ENCODE peak calls at places on chromosomes 7 and 10, in nine cellular contexts. One of them, this sample, is unnamed.

GRCh38 chr10:101235766-101236165 is 6.5 kb upstream of the LBX1 start:
- DNase-seq in lower leg skin: no peak
- DNase-seq in CD8-positive, alpha-beta T cell: no peak
- DNase-seq in lung: no peak
- DNase-seq in pancreas: no peak
- DNase-seq in A549: no peak
- DNase-seq in PC-3: no peak
- DNase-seq in adrenal gland: no peak
- DNase-seq in gastrocnemius medialis: no peak
- DNase-seq in this sample: no peak

GRCh38 chr10:60955957-60956425 is 12.0 kb upstream of the RHOBTB1 start:
- DNase-seq in A549: peak
- DNase-seq in pancreas: no peak
- DNase-seq in gastrocnemius medialis: no peak
- DNase-seq in PC-3: peak
- DNase-seq in lower leg skin: no peak
- DNase-seq in CD8-positive, alpha-beta T cell: no peak
- DNase-seq in adrenal gland: no peak
- DNase-seq in lung: no peak
- DNase-seq in this sample: no peak

GRCh38 chr10:30970760-30971460 is 60.8 kb downstream of the ZNF438 start:
- DNase-seq in gastrocnemius medialis: peak
- DNase-seq in PC-3: no peak
- DNase-seq in CD8-positive, alpha-beta T cell: no peak
- DNase-seq in pancreas: no peak
- DNase-seq in lung: no peak
- DNase-seq in A549: no peak
- DNase-seq in lower leg skin: no peak
- DNase-seq in adrenal gland: no peak
- DNase-seq in this sample: no peak

GRCh38 chr7:134182078-134182477 is 54.9 kb downstream of the LRGUK start:
- DNase-seq in pancreas: no peak
- DNase-seq in gastrocnemius medialis: no peak
- DNase-seq in lung: no peak
- DNase-seq in lower leg skin: no peak
- DNase-seq in CD8-positive, alpha-beta T cell: no peak
- DNase-seq in A549: no peak
- DNase-seq in adrenal gland: no peak
- DNase-seq in PC-3: no peak
- DNase-seq in this sample: no peak

GRCh38 chr10:43049081-43049551 is 27.8 kb upstream of the RET start:
- DNase-seq in PC-3: no peak
- DNase-seq in lung: no peak
- DNase-seq in CD8-positive, alpha-beta T cell: no peak
- DNase-seq in pancreas: peak
- DNase-seq in gastrocnemius medialis: no peak
- DNase-seq in lower leg skin: peak
- DNase-seq in A549: no peak
- DNase-seq in adrenal gland: no peak
- DNase-seq in this sample: no peak

GRCh38 chr10:78972160-78972946 is 96.4 kb upstream of the ZMIZ1 start:
- DNase-seq in adrenal gland: peak
- DNase-seq in lung: peak
- DNase-seq in A549: peak
- DNase-seq in pancreas: peak
- DNase-seq in CD8-positive, alpha-beta T cell: no peak
- DNase-seq in gastrocnemius medialis: peak
- DNase-seq in PC-3: peak
- DNase-seq in lower leg skin: peak
- DNase-seq in this sample: no peak

GRCh38 chr7:50461695-50462094 is 11.5 kb upstream of the FIGNL1 start:
- DNase-seq in CD8-positive, alpha-beta T cell: no peak
- DNase-seq in pancreas: no peak
- DNase-seq in lung: no peak
- DNase-seq in adrenal gland: no peak
- DNase-seq in PC-3: no peak
- DNase-seq in lower leg skin: no peak
- DNase-seq in A549: no peak
- DNase-seq in gastrocnemius medialis: no peak
- DNase-seq in this sample: no peak

GRCh38 chr10:1025684-1026083 is at the start of gene IDI2:
- DNase-seq in adrenal gland: no peak
- DNase-seq in lung: no peak
- DNase-seq in CD8-positive, alpha-beta T cell: no peak
- DNase-seq in gastrocnemius medialis: no peak
- DNase-seq in lower leg skin: no peak
- DNase-seq in PC-3: no peak
- DNase-seq in pancreas: no peak
- DNase-seq in A549: no peak
- DNase-seq in this sample: no peak

GRCh38 chr7:30226593-30227268 is 57.7 kb upstream of the ZNRF2 start:
- DNase-seq in adrenal gland: no peak
- DNase-seq in PC-3: peak
- DNase-seq in A549: peak
- DNase-seq in lung: peak
- DNase-seq in lower leg skin: no peak
- DNase-seq in CD8-positive, alpha-beta T cell: no peak
- DNase-seq in pancreas: peak
- DNase-seq in gastrocnemius medialis: peak
- DNase-seq in this sample: no peak

GRCh38 chr7:139648941-139649425 is 125.5 kb downstream of the CLEC2L start:
- DNase-seq in A549: no peak
- DNase-seq in PC-3: no peak
- DNase-seq in CD8-positive, alpha-beta T cell: no peak
- DNase-seq in adrenal gland: no peak
- DNase-seq in lung: peak
- DNase-seq in gastrocnemius medialis: no peak
- DNase-seq in pancreas: no peak
- DNase-seq in lower leg skin: no peak
- DNase-seq in this sample: no peak

GRCh38 chr7:77696643-77697534 is 630 bp downstream of the RSBN1L start:
- DNase-seq in A549: peak
- DNase-seq in pancreas: peak
- DNase-seq in CD8-positive, alpha-beta T cell: peak
- DNase-seq in PC-3: peak
- DNase-seq in adrenal gland: peak
- DNase-seq in lung: peak
- DNase-seq in gastrocnemius medialis: peak
- DNase-seq in lower leg skin: peak
- DNase-seq in this sample: peak

GRCh38 chr10:96306516-96306915 is 2.3 kb downstream of the DNTT start:
- DNase-seq in lower leg skin: peak
- DNase-seq in adrenal gland: peak
- DNase-seq in PC-3: no peak
- DNase-seq in CD8-positive, alpha-beta T cell: no peak
- DNase-seq in pancreas: no peak
- DNase-seq in lung: no peak
- DNase-seq in A549: no peak
- DNase-seq in gastrocnemius medialis: peak
- DNase-seq in this sample: peak

GRCh38 chr7:50649259-50649885 is 84.2 kb upstream of the DDC start:
- DNase-seq in lung: peak
- DNase-seq in gastrocnemius medialis: no peak
- DNase-seq in adrenal gland: no peak
- DNase-seq in pancreas: no peak
- DNase-seq in PC-3: no peak
- DNase-seq in CD8-positive, alpha-beta T cell: no peak
- DNase-seq in lower leg skin: peak
- DNase-seq in A549: no peak
- DNase-seq in this sample: no peak

GRCh38 chr7:12601302-12601869 is 30.9 kb downstream of the SCIN start:
- DNase-seq in CD8-positive, alpha-beta T cell: no peak
- DNase-seq in adrenal gland: no peak
- DNase-seq in gastrocnemius medialis: no peak
- DNase-seq in lower leg skin: no peak
- DNase-seq in PC-3: peak
- DNase-seq in lung: no peak
- DNase-seq in pancreas: no peak
- DNase-seq in A549: no peak
- DNase-seq in this sample: no peak

GRCh38 chr10:102657984-102658724 is 13.9 kb downstream of the TRIM8 start:
- DNase-seq in lung: peak
- DNase-seq in lower leg skin: no peak
- DNase-seq in adrenal gland: no peak
- DNase-seq in CD8-positive, alpha-beta T cell: no peak
- DNase-seq in gastrocnemius medialis: no peak
- DNase-seq in A549: no peak
- DNase-seq in PC-3: peak
- DNase-seq in pancreas: peak
- DNase-seq in this sample: no peak

GRCh38 chr10:28410420-28411135 is 107.7 kb upstream of the MPP7 start:
- DNase-seq in lung: no peak
- DNase-seq in pancreas: no peak
- DNase-seq in lower leg skin: no peak
- DNase-seq in PC-3: peak
- DNase-seq in gastrocnemius medialis: no peak
- DNase-seq in CD8-positive, alpha-beta T cell: no peak
- DNase-seq in A549: peak
- DNase-seq in adrenal gland: no peak
- DNase-seq in this sample: no peak

GRCh38 chr7:194996-195829 is 2.8 kb downstream of the FAM20C start:
- DNase-seq in PC-3: no peak
- DNase-seq in gastrocnemius medialis: no peak
- DNase-seq in lower leg skin: no peak
- DNase-seq in pancreas: no peak
- DNase-seq in CD8-positive, alpha-beta T cell: no peak
- DNase-seq in lung: no peak
- DNase-seq in adrenal gland: no peak
- DNase-seq in A549: no peak
- DNase-seq in this sample: no peak

GRCh38 chr10:33377658-33378025 is 43.2 kb upstream of the NRP1 start:
- DNase-seq in PC-3: peak
- DNase-seq in pancreas: no peak
- DNase-seq in adrenal gland: no peak
- DNase-seq in gastrocnemius medialis: no peak
- DNase-seq in lung: no peak
- DNase-seq in CD8-positive, alpha-beta T cell: no peak
- DNase-seq in A549: no peak
- DNase-seq in lower leg skin: no peak
- DNase-seq in this sample: no peak

GRCh38 chr7:149719050-149719899 is 54.1 kb downstream of the ZNF467 start:
- DNase-seq in PC-3: no peak
- DNase-seq in A549: peak
- DNase-seq in lung: no peak
- DNase-seq in gastrocnemius medialis: no peak
- DNase-seq in CD8-positive, alpha-beta T cell: no peak
- DNase-seq in lower leg skin: no peak
- DNase-seq in pancreas: no peak
- DNase-seq in adrenal gland: no peak
- DNase-seq in this sample: no peak

GRCh38 chr10:80136134-80136571 is 3.6 kb downstream of the PLAC9 start:
- DNase-seq in lung: peak
- DNase-seq in A549: no peak
- DNase-seq in CD8-positive, alpha-beta T cell: no peak
- DNase-seq in adrenal gland: peak
- DNase-seq in pancreas: no peak
- DNase-seq in gastrocnemius medialis: peak
- DNase-seq in PC-3: peak
- DNase-seq in lower leg skin: peak
- DNase-seq in this sample: no peak
- H3K4me3 ChIP-seq in lung: no peak
- H3K4me3 ChIP-seq in A549: no peak
- H3K4me3 ChIP-seq in CD8-positive, alpha-beta T cell: no peak
- H3K4me3 ChIP-seq in adrenal gland: no peak
- H3K4me3 ChIP-seq in pancreas: no peak
- H3K4me3 ChIP-seq in gastrocnemius medialis: no peak
- H3K4me3 ChIP-seq in PC-3: no peak
- H3K4me3 ChIP-seq in lower leg skin: no peak
- H3K4me3 ChIP-seq in this sample: no peak

GRCh38 chr7:27193335-27194001 is 6.4 kb downstream of the HOXA13 start:
- DNase-seq in A549: no peak
- DNase-seq in lower leg skin: peak
- DNase-seq in PC-3: peak
- DNase-seq in CD8-positive, alpha-beta T cell: no peak
- DNase-seq in adrenal gland: peak
- DNase-seq in lung: no peak
- DNase-seq in gastrocnemius medialis: no peak
- DNase-seq in pancreas: no peak
- DNase-seq in this sample: no peak
- H3K4me3 ChIP-seq in A549: no peak
- H3K4me3 ChIP-seq in lower leg skin: no peak
- H3K4me3 ChIP-seq in PC-3: peak
- H3K4me3 ChIP-seq in CD8-positive, alpha-beta T cell: no peak
- H3K4me3 ChIP-seq in adrenal gland: peak
- H3K4me3 ChIP-seq in lung: no peak
- H3K4me3 ChIP-seq in gastrocnemius medialis: peak
- H3K4me3 ChIP-seq in pancreas: peak
- H3K4me3 ChIP-seq in this sample: no peak

GRCh38 chr7:148340438-148340837 is 250.1 kb upstream of the C7orf33 start:
- DNase-seq in adrenal gland: no peak
- DNase-seq in lung: no peak
- DNase-seq in CD8-positive, alpha-beta T cell: no peak
- DNase-seq in A549: no peak
- DNase-seq in pancreas: no peak
- DNase-seq in gastrocnemius medialis: no peak
- DNase-seq in lower leg skin: no peak
- DNase-seq in PC-3: no peak
- DNase-seq in this sample: no peak
- H3K4me3 ChIP-seq in adrenal gland: no peak
- H3K4me3 ChIP-seq in lung: no peak
- H3K4me3 ChIP-seq in CD8-positive, alpha-beta T cell: no peak
- H3K4me3 ChIP-seq in A549: no peak
- H3K4me3 ChIP-seq in pancreas: no peak
- H3K4me3 ChIP-seq in gastrocnemius medialis: no peak
- H3K4me3 ChIP-seq in lower leg skin: no peak
- H3K4me3 ChIP-seq in PC-3: no peak
- H3K4me3 ChIP-seq in this sample: no peak

GRCh38 chr7:2821161-2821841 is 22.8 kb downstream of the GNA12 start:
- DNase-seq in gastrocnemius medialis: no peak
- DNase-seq in PC-3: peak
- DNase-seq in pancreas: no peak
- DNase-seq in lower leg skin: peak
- DNase-seq in lung: no peak
- DNase-seq in CD8-positive, alpha-beta T cell: no peak
- DNase-seq in adrenal gland: no peak
- DNase-seq in A549: peak
- DNase-seq in this sample: no peak

GRCh38 chr7:2820508-2820934 is 23.6 kb downstream of the GNA12 start:
- DNase-seq in pancreas: no peak
- DNase-seq in adrenal gland: peak
- DNase-seq in CD8-positive, alpha-beta T cell: no peak
- DNase-seq in lung: peak
- DNase-seq in lower leg skin: peak
- DNase-seq in gastrocnemius medialis: peak
- DNase-seq in PC-3: peak
- DNase-seq in A549: peak
- DNase-seq in this sample: no peak

GRCh38 chr7:2823124-2823523 is 21.0 kb downstream of the GNA12 start:
- DNase-seq in adrenal gland: no peak
- DNase-seq in pancreas: no peak
- DNase-seq in A549: no peak
- DNase-seq in lung: peak
- DNase-seq in PC-3: no peak
- DNase-seq in gastrocnemius medialis: no peak
- DNase-seq in CD8-positive, alpha-beta T cell: no peak
- DNase-seq in lower leg skin: peak
- DNase-seq in this sample: no peak

GRCh38 chr7:2819954-2820397 is 24.1 kb downstream of the GNA12 start:
- DNase-seq in PC-3: no peak
- DNase-seq in gastrocnemius medialis: no peak
- DNase-seq in CD8-positive, alpha-beta T cell: no peak
- DNase-seq in adrenal gland: no peak
- DNase-seq in A549: no peak
- DNase-seq in lower leg skin: peak
- DNase-seq in pancreas: no peak
- DNase-seq in lung: no peak
- DNase-seq in this sample: no peak

GRCh38 chr7:2821842-2822507 is 22.1 kb downstream of the GNA12 start:
- DNase-seq in pancreas: no peak
- DNase-seq in A549: peak
- DNase-seq in lower leg skin: peak
- DNase-seq in adrenal gland: no peak
- DNase-seq in lung: no peak
- DNase-seq in gastrocnemius medialis: no peak
- DNase-seq in CD8-positive, alpha-beta T cell: no peak
- DNase-seq in PC-3: peak
- DNase-seq in this sample: no peak
- H3K4me3 ChIP-seq in pancreas: no peak
- H3K4me3 ChIP-seq in A549: no peak
- H3K4me3 ChIP-seq in lower leg skin: no peak
- H3K4me3 ChIP-seq in adrenal gland: no peak
- H3K4me3 ChIP-seq in lung: no peak
- H3K4me3 ChIP-seq in gastrocnemius medialis: no peak
- H3K4me3 ChIP-seq in CD8-positive, alpha-beta T cell: no peak
- H3K4me3 ChIP-seq in PC-3: no peak
- H3K4me3 ChIP-seq in this sample: no peak

This sample was measured in Jurkat, Clone E6-1.